ENCODE peak calls at places on chromosomes 11 and 22, in ten cellular contexts. C is NCI-H524 treated with DMSO at 0.1 percent for 48 hours; W is hippocampal formation; Z is T-helper 1 cell; K is T-helper 2 cell; P is activated T-cell treated with anti-CD3 and anti-CD28 coated beads, Interleukin-2, amount 50 U/mL, for 72 hours; U is kidney; E is upper lobe of right lung; L is naive B cell; H is HuH-7.5. R is an unnamed sample.

GRCh38 chr11:57131080-57131790 is 50.5 kb upstream of the LRRC55 start:
- DNase-seq in E (no peak), P (no peak), K (no peak), W (no peak), Z (no peak), U (no peak), C (no peak), L (no peak), H (peak), R (no peak)

GRCh38 chr22:29830585-29830984 is 7.5 kb downstream of the ASCC2 start:
- DNase-seq in P (no peak), E (no peak), C (no peak), K (no peak), H (no peak), W (no peak), L (no peak), U (no peak), Z (no peak), R (no peak)

GRCh38 chr22:25508161-25508560 is 56.3 kb upstream of the GRK3 start:
- DNase-seq in U (no peak), C (no peak), E (no peak), W (no peak), Z (no peak), P (no peak), L (no peak), H (no peak), K (no peak), R (no peak)

GRCh38 chr22:25059438-25059837 is 106.9 kb downstream of the KIAA1671 start:
- DNase-seq in K (no peak), P (no peak), C (no peak), L (no peak), H (no peak), W (no peak), U (no peak), E (no peak), Z (no peak), R (no peak)

GRCh38 chr11:73420136-73420535 is 43.9 kb downstream of the RELT start:
- DNase-seq in K (no peak), L (no peak), H (no peak), E (no peak), W (no peak), C (no peak), Z (no peak), U (no peak), P (no peak), R (no peak)

GRCh38 chr11:123683616-123684170 is 29.3 kb upstream of the SCN3B start:
- DNase-seq in L (no peak), U (no peak), W (no peak), H (no peak), E (no peak), C (no peak), P (no peak), K (no peak), Z (no peak), R (no peak)

GRCh38 chr22:45072322-45072903 is 62.6 kb upstream of the PHF21B start:
- DNase-seq in P (peak), C (no peak), K (no peak), W (no peak), U (peak), L (no peak), E (no peak), Z (no peak), H (no peak), R (no peak)

GRCh38 chr11:124075841-124076571 is 34.9 kb upstream of the OR10G7 start:
- DNase-seq in W (no peak), H (no peak), P (peak), U (peak), Z (no peak), K (no peak), L (no peak), E (peak), C (no peak), R (no peak)

GRCh38 chr22:49586244-49586748 is 241.4 kb downstream of the BRD1 start:
- DNase-seq in U (peak), W (no peak), E (no peak), P (no peak), C (no peak), L (no peak), H (no peak), Z (no peak), K (no peak), R (no peak)

GRCh38 chr11:67278135-67278938 is 10.8 kb upstream of the ANKRD13D start:
- DNase-seq in K (no peak), P (no peak), Z (no peak), U (peak), E (peak), W (no peak), L (no peak), H (peak), C (no peak), R (no peak)

GRCh38 chr11:63623513-63624140 is 9.4 kb upstream of the PLAAT3 start:
- DNase-seq in Z (no peak), K (no peak), U (no peak), P (no peak), H (no peak), C (peak), W (no peak), L (no peak), E (no peak), R (no peak)

GRCh38 chr11:122108192-122108799 is 7.7 kb downstream of the BLID start:
- DNase-seq in W (peak), U (no peak), P (peak), L (no peak), K (no peak), E (no peak), Z (no peak), H (no peak), C (no peak), R (peak)

GRCh38 chr11:45803981-45804805 is 756 bp upstream of the SLC35C1 start:
- DNase-seq in L (peak), U (peak), C (no peak), P (peak), E (peak), K (peak), Z (peak), H (peak), W (no peak), R (peak)

GRCh38 chr22:50305658-50306566 is 1.5 kb downstream of the PLXNB2 start:
- DNase-seq in U (peak), P (peak), L (no peak), Z (no peak), W (peak), C (no peak), E (peak), K (no peak), H (peak), R (no peak)

GRCh38 chr11:20261526-20261925 is 101.3 kb upstream of the DBX1 start:
- DNase-seq in P (no peak), U (no peak), E (no peak), W (no peak), C (no peak), Z (no peak), L (no peak), H (no peak), K (no peak), R (no peak)

GRCh38 chr11:6927030-6927617 is 898 bp downstream of the ZNF215 start:
- DNase-seq in K (no peak), H (no peak), L (no peak), P (no peak), E (no peak), U (no peak), Z (no peak), W (no peak), C (no peak), R (peak)

GRCh38 chr11:88306785-88307184 is 30.8 kb downstream of the CTSC start:
- DNase-seq in L (no peak), U (no peak), E (no peak), H (no peak), K (no peak), P (no peak), C (no peak), Z (no peak), W (no peak), R (no peak)

GRCh38 chr11:131691558-131692041 is 321.2 kb downstream of the NTM start:
- DNase-seq in C (no peak), E (no peak), L (no peak), K (no peak), H (no peak), P (peak), U (peak), W (no peak), Z (no peak), R (no peak)